ENCODE peak calls at places on chromosomes 11 and 22, in seven cellular contexts. One of them, this sample, is unnamed.

GRCh38 chr22:18035740-18036139 is 11.4 kb upstream of the MICAL3 start:
- DNase-seq in AG04449: no peak
- DNase-seq in RWPE1: peak; percentile 71
- DNase-seq in PC-3: peak; percentile 52
- DNase-seq in foreskin fibroblast: peak; percentile 36
- DNase-seq in BE2C: peak; percentile 56
- DNase-seq in GM13976: no peak
- DNase-seq in this sample: no peak

GRCh38 chr11:93253111-93253510 is 55.3 kb upstream of the SLC36A4 start:
- DNase-seq in PC-3: no peak
- DNase-seq in foreskin fibroblast: no peak
- DNase-seq in GM13976: no peak
- DNase-seq in BE2C: no peak
- DNase-seq in RWPE1: no peak
- DNase-seq in AG04449: no peak
- DNase-seq in this sample: no peak

GRCh38 chr11:57568330-57568766 is 876 bp upstream of the UBE2L6 start:
- DNase-seq in foreskin fibroblast: peak; percentile 92
- DNase-seq in BE2C: peak; percentile 68
- DNase-seq in AG04449: no peak
- DNase-seq in PC-3: peak; percentile 87
- DNase-seq in RWPE1: no peak
- DNase-seq in GM13976: no peak
- DNase-seq in this sample: peak; percentile 90

GRCh38 chr11:118918128-118918685 is 7.5 kb downstream of the BCL9L start:
- DNase-seq in PC-3: peak; percentile 92
- DNase-seq in foreskin fibroblast: peak; percentile 95
- DNase-seq in BE2C: peak; percentile 19
- DNase-seq in RWPE1: peak; percentile 68
- DNase-seq in GM13976: no peak
- DNase-seq in AG04449: no peak
- DNase-seq in this sample: peak; percentile 48

GRCh38 chr11:62976109-62976508 is 8.7 kb downstream of the SLC22A6 start:
- DNase-seq in AG04449: no peak
- DNase-seq in RWPE1: no peak
- DNase-seq in foreskin fibroblast: no peak
- DNase-seq in PC-3: no peak
- DNase-seq in GM13976: no peak
- DNase-seq in BE2C: no peak
- DNase-seq in this sample: no peak

GRCh38 chr11:2557381-2557780 is 112.6 kb downstream of the KCNQ1 start:
- DNase-seq in BE2C: peak; percentile 0
- DNase-seq in GM13976: no peak
- DNase-seq in foreskin fibroblast: no peak
- DNase-seq in AG04449: no peak
- DNase-seq in PC-3: no peak
- DNase-seq in RWPE1: no peak
- DNase-seq in this sample: no peak

GRCh38 chr22:47221840-47222615 is 459.6 kb downstream of the TBC1D22A start:
- DNase-seq in PC-3: no peak
- DNase-seq in BE2C: no peak
- DNase-seq in GM13976: no peak
- DNase-seq in AG04449: no peak
- DNase-seq in foreskin fibroblast: no peak
- DNase-seq in RWPE1: no peak
- DNase-seq in this sample: no peak

GRCh38 chr22:39336411-39336810 is 13.4 kb upstream of the SYNGR1 start:
- DNase-seq in GM13976: no peak
- DNase-seq in AG04449: no peak
- DNase-seq in BE2C: no peak
- DNase-seq in foreskin fibroblast: no peak
- DNase-seq in RWPE1: no peak
- DNase-seq in PC-3: no peak
- DNase-seq in this sample: no peak

GRCh38 chr11:72378704-72379383 is 55.5 kb downstream of the CLPB start:
- DNase-seq in GM13976: no peak
- DNase-seq in AG04449: no peak
- DNase-seq in RWPE1: no peak
- DNase-seq in foreskin fibroblast: peak; percentile 37
- DNase-seq in BE2C: no peak
- DNase-seq in PC-3: no peak
- DNase-seq in this sample: no peak

GRCh38 chr11:72700026-72700610 is 25.9 kb upstream of the PDE2A start:
- DNase-seq in BE2C: no peak
- DNase-seq in RWPE1: no peak
- DNase-seq in GM13976: no peak
- DNase-seq in PC-3: peak; percentile 64
- DNase-seq in AG04449: no peak
- DNase-seq in foreskin fibroblast: peak; percentile 75
- DNase-seq in this sample: no peak

GRCh38 chr11:100185588-100185987 is 501.5 kb upstream of the ARHGAP42 start:
- DNase-seq in BE2C: no peak
- DNase-seq in RWPE1: no peak
- DNase-seq in foreskin fibroblast: no peak
- DNase-seq in GM13976: no peak
- DNase-seq in AG04449: no peak
- DNase-seq in PC-3: no peak
- DNase-seq in this sample: no peak

GRCh38 chr22:45600791-45601730 is 70.6 kb upstream of the ATXN10 start:
- DNase-seq in AG04449: no peak
- DNase-seq in GM13976: no peak
- DNase-seq in foreskin fibroblast: no peak
- DNase-seq in BE2C: peak; percentile 56
- DNase-seq in PC-3: no peak
- DNase-seq in RWPE1: no peak
- DNase-seq in this sample: no peak

GRCh38 chr11:22165087-22165486 is 27.8 kb upstream of the ANO5 start:
- DNase-seq in foreskin fibroblast: no peak
- DNase-seq in GM13976: no peak
- DNase-seq in RWPE1: no peak
- DNase-seq in BE2C: no peak
- DNase-seq in AG04449: no peak
- DNase-seq in PC-3: no peak
- DNase-seq in this sample: no peak

GRCh38 chr11:47399860-47400812 is 8.3 kb upstream of the SLC39A13 start:
- DNase-seq in RWPE1: no peak
- DNase-seq in PC-3: no peak
- DNase-seq in GM13976: peak; percentile 82
- DNase-seq in BE2C: no peak
- DNase-seq in foreskin fibroblast: no peak
- DNase-seq in AG04449: no peak
- DNase-seq in this sample: peak; percentile 71

GRCh38 chr11:130915556-130916237 is 582 bp downstream of the SNX19 start:
- DNase-seq in AG04449: no peak
- DNase-seq in PC-3: no peak
- DNase-seq in RWPE1: no peak
- DNase-seq in foreskin fibroblast: no peak
- DNase-seq in GM13976: no peak
- DNase-seq in BE2C: peak; percentile 12
- DNase-seq in this sample: no peak

GRCh38 chr22:35424761-35425160 is 24.8 kb downstream of the MCM5 start:
- DNase-seq in RWPE1: no peak
- DNase-seq in foreskin fibroblast: no peak
- DNase-seq in PC-3: no peak
- DNase-seq in GM13976: no peak
- DNase-seq in AG04449: no peak
- DNase-seq in BE2C: no peak
- DNase-seq in this sample: no peak

GRCh38 chr11:62575156-62575555 is 1.5 kb upstream of the EEF1G start:
- DNase-seq in foreskin fibroblast: no peak
- DNase-seq in PC-3: no peak
- DNase-seq in RWPE1: no peak
- DNase-seq in BE2C: no peak
- DNase-seq in AG04449: no peak
- DNase-seq in GM13976: peak; percentile 29
- DNase-seq in this sample: no peak

GRCh38 chr11:117230286-117230961 is 1.4 kb downstream of the PCSK7 start:
- DNase-seq in BE2C: no peak
- DNase-seq in AG04449: no peak
- DNase-seq in GM13976: peak; percentile 56
- DNase-seq in RWPE1: no peak
- DNase-seq in PC-3: peak; percentile 36
- DNase-seq in foreskin fibroblast: no peak
- DNase-seq in this sample: no peak

GRCh38 chr11:66066751-66067150 is 3.3 kb upstream of the PACS1 start:
- DNase-seq in AG04449: no peak
- DNase-seq in RWPE1: no peak
- DNase-seq in GM13976: no peak
- DNase-seq in PC-3: no peak
- DNase-seq in foreskin fibroblast: no peak
- DNase-seq in BE2C: no peak
- DNase-seq in this sample: no peak

GRCh38 chr11:2800655-2801531 is 84.7 kb downstream of the CDKN1C start:
- DNase-seq in foreskin fibroblast: no peak
- DNase-seq in AG04449: no peak
- DNase-seq in GM13976: no peak
- DNase-seq in RWPE1: no peak
- DNase-seq in PC-3: no peak
- DNase-seq in BE2C: peak; percentile 0
- DNase-seq in this sample: no peak

GRCh38 chr11:2268911-2269600 is 1.3 kb downstream of the ASCL2 start:
- DNase-seq in GM13976: peak; percentile 70
- DNase-seq in foreskin fibroblast: peak; percentile 50
- DNase-seq in AG04449: no peak
- DNase-seq in BE2C: no peak
- DNase-seq in RWPE1: peak; percentile 73
- DNase-seq in PC-3: peak; percentile 62
- DNase-seq in this sample: peak; percentile 55

GRCh38 chr11:121131656-121132055 is 30.6 kb downstream of the TECTA start:
- DNase-seq in foreskin fibroblast: no peak
- DNase-seq in PC-3: no peak
- DNase-seq in RWPE1: no peak
- DNase-seq in GM13976: no peak
- DNase-seq in AG04449: no peak
- DNase-seq in BE2C: no peak
- DNase-seq in this sample: no peak

GRCh38 chr22:50403701-50404101 is 60.6 kb downstream of the PPP6R2 start:
- DNase-seq in PC-3: no peak
- DNase-seq in AG04449: no peak
- DNase-seq in BE2C: peak; percentile 70
- DNase-seq in RWPE1: no peak
- DNase-seq in foreskin fibroblast: peak; percentile 36
- DNase-seq in GM13976: no peak
- DNase-seq in this sample: no peak

GRCh38 chr11:113384551-113384950 is 3.0 kb upstream of the ANKK1 start:
- DNase-seq in foreskin fibroblast: peak; percentile 94
- DNase-seq in AG04449: peak; percentile 59
- DNase-seq in BE2C: no peak
- DNase-seq in RWPE1: peak; percentile 98
- DNase-seq in GM13976: no peak
- DNase-seq in PC-3: peak; percentile 96
- DNase-seq in this sample: no peak

GRCh38 chr11:14905104-14906033 is 13.3 kb upstream of the CYP2R1 start:
- DNase-seq in foreskin fibroblast: peak; percentile 45
- DNase-seq in RWPE1: no peak
- DNase-seq in GM13976: peak; percentile 80
- DNase-seq in BE2C: no peak
- DNase-seq in PC-3: no peak
- DNase-seq in AG04449: no peak
- DNase-seq in this sample: no peak

GRCh38 chr11:33716236-33716635 is 15.6 kb upstream of the C11orf91 start:
- DNase-seq in AG04449: no peak
- DNase-seq in PC-3: peak; percentile 65
- DNase-seq in BE2C: no peak
- DNase-seq in GM13976: peak; percentile 38
- DNase-seq in RWPE1: no peak
- DNase-seq in foreskin fibroblast: peak; percentile 58
- DNase-seq in this sample: no peak
- TF ChIP-seq CTCF in AG04449: peak; percentile 21
- TF ChIP-seq CTCF in PC-3: peak; percentile 59
- TF ChIP-seq CTCF in BE2C: peak; percentile 23
- TF ChIP-seq CTCF in GM13976: peak; percentile 15
- TF ChIP-seq CTCF in RWPE1: no peak
- TF ChIP-seq CTCF in foreskin fibroblast: peak; percentile 28
- TF ChIP-seq CTCF in this sample: no peak

DNA sequence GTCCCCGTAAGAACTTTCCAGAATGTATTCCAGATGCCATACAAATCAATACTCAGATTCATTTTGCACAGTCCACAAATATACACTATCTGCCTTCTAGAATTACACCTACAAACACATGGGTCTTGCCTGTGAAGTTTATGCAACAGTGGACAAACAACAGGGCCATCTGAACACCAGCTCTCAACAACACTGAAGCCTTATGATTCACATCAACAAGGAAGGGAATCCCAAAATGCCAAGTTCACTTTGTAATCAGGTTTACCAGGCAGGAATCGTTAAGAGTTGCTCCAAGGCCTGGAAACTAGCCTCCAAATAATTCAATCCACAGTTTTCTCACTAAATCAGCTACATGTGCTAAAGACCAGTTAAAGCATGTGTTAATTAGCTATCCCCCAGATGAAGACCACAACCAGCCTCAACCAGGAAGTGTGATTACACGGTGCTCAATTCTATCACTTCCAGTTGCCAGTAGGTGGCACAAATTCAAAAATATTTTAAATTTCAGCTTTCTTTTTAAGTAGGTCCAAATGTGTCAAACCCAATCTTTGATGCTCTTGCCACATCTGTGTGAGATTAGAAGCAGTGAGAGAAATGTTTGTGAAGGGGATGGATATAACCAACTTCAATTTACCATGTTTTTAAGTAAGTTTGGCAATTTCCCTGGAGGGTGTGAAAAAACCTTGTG is 139.1 kb upstream of the BDNF start:
- DNase-seq in BE2C: no peak
- DNase-seq in RWPE1: peak; percentile 9
- DNase-seq in foreskin fibroblast: peak; percentile 28
- DNase-seq in GM13976: no peak
- DNase-seq in PC-3: peak; percentile 52
- DNase-seq in AG04449: no peak
- DNase-seq in this sample: no peak
- TF ChIP-seq CTCF in BE2C: peak; percentile 16
- TF ChIP-seq CTCF in RWPE1: no peak
- TF ChIP-seq CTCF in foreskin fibroblast: peak; percentile 27
- TF ChIP-seq CTCF in GM13976: peak; percentile 5
- TF ChIP-seq CTCF in PC-3: peak; percentile 75
- TF ChIP-seq CTCF in AG04449: peak; percentile 6
- TF ChIP-seq CTCF in this sample: no peak

GRCh38 chr11:104968856-104969776 is 742 bp upstream of the CASP4 start:
- DNase-seq in foreskin fibroblast: no peak
- DNase-seq in RWPE1: no peak
- DNase-seq in GM13976: no peak
- DNase-seq in BE2C: peak; percentile 25
- DNase-seq in PC-3: peak; percentile 18
- DNase-seq in AG04449: no peak
- DNase-seq in this sample: peak; percentile 3
- TF ChIP-seq CTCF in foreskin fibroblast: no peak
- TF ChIP-seq CTCF in RWPE1: no peak
- TF ChIP-seq CTCF in GM13976: no peak
- TF ChIP-seq CTCF in BE2C: no peak
- TF ChIP-seq CTCF in PC-3: no peak
- TF ChIP-seq CTCF in AG04449: no peak
- TF ChIP-seq CTCF in this sample: no peak

DNA sequence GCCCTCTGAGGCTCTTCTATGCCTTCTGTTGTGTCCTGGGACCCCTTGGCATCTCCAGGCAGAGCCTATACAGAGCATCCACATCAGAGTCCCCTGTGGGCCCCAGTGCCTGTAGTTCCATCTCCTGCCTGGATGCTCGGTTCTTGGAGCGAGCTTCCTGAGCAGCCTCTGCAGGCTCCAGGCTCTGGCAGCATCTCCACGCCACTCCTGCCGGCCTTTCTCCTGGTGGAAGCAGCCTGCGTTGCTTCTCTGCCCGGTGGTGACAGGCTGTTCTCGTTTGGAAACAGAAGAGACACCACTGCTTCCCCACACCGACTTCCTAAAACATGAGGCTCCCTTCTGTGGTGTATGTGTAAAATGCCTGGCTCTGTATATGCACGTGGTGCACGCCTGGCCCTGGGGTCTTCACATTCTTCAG is 52.8 kb downstream of the BCR start:
- DNase-seq in GM13976: no peak
- DNase-seq in RWPE1: no peak
- DNase-seq in BE2C: no peak
- DNase-seq in foreskin fibroblast: peak; percentile 71
- DNase-seq in AG04449: no peak
- DNase-seq in PC-3: no peak
- DNase-seq in this sample: no peak
- TF ChIP-seq CTCF in GM13976: no peak
- TF ChIP-seq CTCF in RWPE1: no peak
- TF ChIP-seq CTCF in BE2C: no peak
- TF ChIP-seq CTCF in foreskin fibroblast: peak; percentile 8
- TF ChIP-seq CTCF in AG04449: peak; percentile 20
- TF ChIP-seq CTCF in PC-3: no peak
- TF ChIP-seq CTCF in this sample: no peak

This sample was measured in nephron progenitor cell.